ENCODE peak calls at places on chromosomes 16 and 17, in eight cellular contexts. One of them, this sample, is unnamed. For H3K9me3, the result is how much of the 10 kb centered on the place peaks cover.

GRCh38 chr16:7615565-7615964 is 282.9 kb downstream of the RBFOX1 start:
- DNase-seq in CD8-positive, alpha-beta T cell: no peak
- DNase-seq in stomach: no peak
- DNase-seq in OCI-LY7: no peak
- DNase-seq in aorta: no peak
- DNase-seq in gastrocnemius medialis: no peak
- DNase-seq in HCT116: no peak
- DNase-seq in psoas muscle: no peak
- DNase-seq in this sample: no peak

GRCh38 chr17:21361020-21361809 is 14.9 kb upstream of the KCNJ12 start:
- DNase-seq in CD8-positive, alpha-beta T cell: no peak
- DNase-seq in stomach: no peak
- DNase-seq in OCI-LY7: no peak
- DNase-seq in aorta: no peak
- DNase-seq in gastrocnemius medialis: no peak
- DNase-seq in HCT116: no peak
- DNase-seq in psoas muscle: no peak
- DNase-seq in this sample: no peak

GRCh38 chr17:60901806-60902205 is 224.2 kb downstream of the BCAS3 start:
- DNase-seq in CD8-positive, alpha-beta T cell: no peak
- DNase-seq in stomach: no peak
- DNase-seq in OCI-LY7: no peak
- DNase-seq in aorta: no peak
- DNase-seq in gastrocnemius medialis: no peak
- DNase-seq in HCT116: no peak
- DNase-seq in psoas muscle: no peak
- DNase-seq in this sample: no peak

GRCh38 chr16:17412221-17412620 is 58.5 kb downstream of the XYLT1 start:
- DNase-seq in CD8-positive, alpha-beta T cell: no peak
- DNase-seq in stomach: no peak
- DNase-seq in OCI-LY7: no peak
- DNase-seq in aorta: no peak
- DNase-seq in gastrocnemius medialis: no peak
- DNase-seq in HCT116: no peak
- DNase-seq in psoas muscle: no peak
- DNase-seq in this sample: no peak

GRCh38 chr17:45332989-45333701 is 16.3 kb upstream of the MAP3K14 start:
- DNase-seq in CD8-positive, alpha-beta T cell: no peak
- DNase-seq in stomach: no peak
- DNase-seq in OCI-LY7: peak
- DNase-seq in aorta: no peak
- DNase-seq in gastrocnemius medialis: no peak
- DNase-seq in HCT116: no peak
- DNase-seq in psoas muscle: no peak
- DNase-seq in this sample: no peak

GRCh38 chr17:19897901-19898300 is 30.2 kb upstream of the ULK2 start:
- DNase-seq in CD8-positive, alpha-beta T cell: no peak
- DNase-seq in stomach: no peak
- DNase-seq in OCI-LY7: no peak
- DNase-seq in aorta: no peak
- DNase-seq in gastrocnemius medialis: no peak
- DNase-seq in HCT116: peak
- DNase-seq in psoas muscle: no peak
- DNase-seq in this sample: no peak

GRCh38 chr17:73474370-73474988 is 162.7 kb upstream of the CDC42EP4 start:
- DNase-seq in CD8-positive, alpha-beta T cell: no peak
- DNase-seq in stomach: peak
- DNase-seq in OCI-LY7: no peak
- DNase-seq in aorta: peak
- DNase-seq in gastrocnemius medialis: no peak
- DNase-seq in HCT116: peak
- DNase-seq in psoas muscle: peak
- DNase-seq in this sample: peak

GRCh38 chr16:1003551-1004347 is 22.2 kb downstream of the SOX8 start:
- DNase-seq in CD8-positive, alpha-beta T cell: peak
- DNase-seq in stomach: no peak
- DNase-seq in OCI-LY7: no peak
- DNase-seq in aorta: no peak
- DNase-seq in gastrocnemius medialis: no peak
- DNase-seq in HCT116: no peak
- DNase-seq in psoas muscle: no peak
- DNase-seq in this sample: no peak

GRCh38 chr16:12907670-12908233 is 6.4 kb downstream of the SHISA9 start:
- DNase-seq in CD8-positive, alpha-beta T cell: no peak
- DNase-seq in stomach: no peak
- DNase-seq in OCI-LY7: peak
- DNase-seq in aorta: no peak
- DNase-seq in gastrocnemius medialis: no peak
- DNase-seq in HCT116: no peak
- DNase-seq in psoas muscle: no peak
- DNase-seq in this sample: no peak

GRCh38 chr17:44970136-44970737 is 2.1 kb upstream of the C1QL1 start:
- DNase-seq in CD8-positive, alpha-beta T cell: no peak
- DNase-seq in stomach: no peak
- DNase-seq in OCI-LY7: no peak
- DNase-seq in aorta: peak
- DNase-seq in gastrocnemius medialis: no peak
- DNase-seq in HCT116: no peak
- DNase-seq in psoas muscle: peak
- DNase-seq in this sample: peak

GRCh38 chr17:72715906-72716572 is 376.4 kb downstream of the SLC39A11 start:
- DNase-seq in CD8-positive, alpha-beta T cell: no peak
- DNase-seq in stomach: no peak
- DNase-seq in OCI-LY7: no peak
- DNase-seq in aorta: no peak
- DNase-seq in gastrocnemius medialis: no peak
- DNase-seq in HCT116: peak
- DNase-seq in psoas muscle: no peak
- DNase-seq in this sample: no peak

GRCh38 chr16:23836404-23837291 is 865 bp downstream of the PRKCB start:
- DNase-seq in CD8-positive, alpha-beta T cell: peak
- DNase-seq in stomach: peak
- DNase-seq in OCI-LY7: peak
- DNase-seq in aorta: peak
- DNase-seq in gastrocnemius medialis: no peak
- DNase-seq in HCT116: no peak
- DNase-seq in psoas muscle: peak
- DNase-seq in this sample: peak

GRCh38 chr17:73420897-73421296 is 109.1 kb upstream of the CDC42EP4 start:
- DNase-seq in CD8-positive, alpha-beta T cell: no peak
- DNase-seq in stomach: no peak
- DNase-seq in OCI-LY7: peak
- DNase-seq in aorta: peak
- DNase-seq in gastrocnemius medialis: no peak
- DNase-seq in HCT116: peak
- DNase-seq in psoas muscle: no peak
- DNase-seq in this sample: no peak

GRCh38 chr17:51166198-51166986 is at the start of gene NME2:
- DNase-seq in CD8-positive, alpha-beta T cell: peak
- DNase-seq in stomach: peak
- DNase-seq in OCI-LY7: peak
- DNase-seq in aorta: peak
- DNase-seq in gastrocnemius medialis: peak
- DNase-seq in HCT116: peak
- DNase-seq in psoas muscle: peak
- DNase-seq in this sample: peak

GRCh38 chr16:11665071-11665491 is 3.2 kb upstream of the SNN start:
- DNase-seq in CD8-positive, alpha-beta T cell: peak
- DNase-seq in stomach: no peak
- DNase-seq in OCI-LY7: peak
- DNase-seq in aorta: no peak
- DNase-seq in gastrocnemius medialis: no peak
- DNase-seq in HCT116: no peak
- DNase-seq in psoas muscle: no peak
- DNase-seq in this sample: no peak

DNA sequence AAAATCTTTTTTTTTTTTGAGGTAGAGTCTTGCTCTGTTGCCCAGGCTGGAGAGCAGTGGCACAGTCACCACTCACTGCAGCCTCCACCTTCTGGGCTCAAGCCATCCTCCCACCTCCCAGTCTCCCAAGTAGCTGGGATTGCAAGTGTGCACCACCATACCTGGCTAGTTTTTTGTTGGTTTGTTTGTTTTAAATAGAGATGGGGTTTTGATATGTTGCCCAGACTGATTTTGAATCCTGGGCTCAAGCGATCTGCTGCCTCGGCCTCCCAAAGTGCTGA is 2.0 kb downstream of the LRRC37B start:
- DNase-seq in CD8-positive, alpha-beta T cell: no peak
- DNase-seq in stomach: no peak
- DNase-seq in OCI-LY7: no peak
- DNase-seq in aorta: no peak
- DNase-seq in gastrocnemius medialis: no peak
- DNase-seq in HCT116: no peak
- DNase-seq in psoas muscle: no peak
- DNase-seq in this sample: no peak
- H3K4me3 ChIP-seq in CD8-positive, alpha-beta T cell: peak
- H3K4me3 ChIP-seq in stomach: peak
- H3K4me3 ChIP-seq in OCI-LY7: peak
- H3K4me3 ChIP-seq in aorta: peak
- H3K4me3 ChIP-seq in gastrocnemius medialis: peak
- H3K4me3 ChIP-seq in HCT116: no peak
- H3K4me3 ChIP-seq in psoas muscle: peak
- H3K4me3 ChIP-seq in this sample: no peak

GRCh38 chr16:35255816-35256215 is 1796.4 kb downstream of the TP53TG3F start:
- DNase-seq in CD8-positive, alpha-beta T cell: no peak
- DNase-seq in stomach: no peak
- DNase-seq in OCI-LY7: no peak
- DNase-seq in aorta: no peak
- DNase-seq in gastrocnemius medialis: no peak
- DNase-seq in HCT116: no peak
- DNase-seq in psoas muscle: no peak
- DNase-seq in this sample: no peak

GRCh38 chr16:35252356-35252936 is 1793.0 kb downstream of the TP53TG3F start:
- DNase-seq in CD8-positive, alpha-beta T cell: no peak
- DNase-seq in stomach: no peak
- DNase-seq in OCI-LY7: peak
- DNase-seq in aorta: no peak
- DNase-seq in gastrocnemius medialis: no peak
- DNase-seq in HCT116: no peak
- DNase-seq in psoas muscle: no peak
- DNase-seq in this sample: no peak

GRCh38 chr16:35258381-35258780 is 1799.0 kb downstream of the TP53TG3F start:
- DNase-seq in CD8-positive, alpha-beta T cell: no peak
- DNase-seq in stomach: no peak
- DNase-seq in OCI-LY7: no peak
- DNase-seq in aorta: no peak
- DNase-seq in gastrocnemius medialis: no peak
- DNase-seq in HCT116: no peak
- DNase-seq in psoas muscle: no peak
- DNase-seq in this sample: no peak

GRCh38 chr16:35255186-35255803 is 1795.9 kb downstream of the TP53TG3F start:
- DNase-seq in CD8-positive, alpha-beta T cell: no peak
- DNase-seq in stomach: no peak
- DNase-seq in OCI-LY7: no peak
- DNase-seq in aorta: no peak
- DNase-seq in gastrocnemius medialis: no peak
- DNase-seq in HCT116: no peak
- DNase-seq in psoas muscle: no peak
- DNase-seq in this sample: no peak
- H3K9me3 ChIP-seq in CD8-positive, alpha-beta T cell: under half
- H3K9me3 ChIP-seq in stomach: under half
- H3K9me3 ChIP-seq in OCI-LY7: under half
- H3K9me3 ChIP-seq in aorta: under half
- H3K9me3 ChIP-seq in gastrocnemius medialis: under half
- H3K9me3 ChIP-seq in HCT116: under half
- H3K9me3 ChIP-seq in psoas muscle: under half
- H3K9me3 ChIP-seq in this sample: half or more

GRCh38 chr16:68375801-68376536 is 65.2 kb downstream of the PRMT7 start:
- DNase-seq in CD8-positive, alpha-beta T cell: no peak
- DNase-seq in stomach: no peak
- DNase-seq in OCI-LY7: no peak
- DNase-seq in aorta: no peak
- DNase-seq in gastrocnemius medialis: no peak
- DNase-seq in HCT116: no peak
- DNase-seq in psoas muscle: peak
- DNase-seq in this sample: peak

GRCh38 chr16:68377221-68377620 is 66.4 kb downstream of the PRMT7 start:
- DNase-seq in CD8-positive, alpha-beta T cell: no peak
- DNase-seq in stomach: no peak
- DNase-seq in OCI-LY7: no peak
- DNase-seq in aorta: no peak
- DNase-seq in gastrocnemius medialis: no peak
- DNase-seq in HCT116: no peak
- DNase-seq in psoas muscle: no peak
- DNase-seq in this sample: no peak

GRCh38 chr16:68377667-68378420 is 67.0 kb downstream of the PRMT7 start:
- DNase-seq in CD8-positive, alpha-beta T cell: no peak
- DNase-seq in stomach: peak
- DNase-seq in OCI-LY7: no peak
- DNase-seq in aorta: no peak
- DNase-seq in gastrocnemius medialis: no peak
- DNase-seq in HCT116: no peak
- DNase-seq in psoas muscle: no peak
- DNase-seq in this sample: no peak

GRCh38 chr16:68374961-68375660 is 64.3 kb downstream of the PRMT7 start:
- DNase-seq in CD8-positive, alpha-beta T cell: no peak
- DNase-seq in stomach: no peak
- DNase-seq in OCI-LY7: no peak
- DNase-seq in aorta: no peak
- DNase-seq in gastrocnemius medialis: no peak
- DNase-seq in HCT116: no peak
- DNase-seq in psoas muscle: peak
- DNase-seq in this sample: no peak

GRCh38 chr16:68376590-68376989 is 65.8 kb downstream of the PRMT7 start:
- DNase-seq in CD8-positive, alpha-beta T cell: no peak
- DNase-seq in stomach: no peak
- DNase-seq in OCI-LY7: no peak
- DNase-seq in aorta: no peak
- DNase-seq in gastrocnemius medialis: no peak
- DNase-seq in HCT116: no peak
- DNase-seq in psoas muscle: peak
- DNase-seq in this sample: no peak
- H3K4me3 ChIP-seq in CD8-positive, alpha-beta T cell: no peak
- H3K4me3 ChIP-seq in stomach: no peak
- H3K4me3 ChIP-seq in OCI-LY7: no peak
- H3K4me3 ChIP-seq in aorta: no peak
- H3K4me3 ChIP-seq in gastrocnemius medialis: no peak
- H3K4me3 ChIP-seq in HCT116: no peak
- H3K4me3 ChIP-seq in psoas muscle: no peak
- H3K4me3 ChIP-seq in this sample: no peak

DNA sequence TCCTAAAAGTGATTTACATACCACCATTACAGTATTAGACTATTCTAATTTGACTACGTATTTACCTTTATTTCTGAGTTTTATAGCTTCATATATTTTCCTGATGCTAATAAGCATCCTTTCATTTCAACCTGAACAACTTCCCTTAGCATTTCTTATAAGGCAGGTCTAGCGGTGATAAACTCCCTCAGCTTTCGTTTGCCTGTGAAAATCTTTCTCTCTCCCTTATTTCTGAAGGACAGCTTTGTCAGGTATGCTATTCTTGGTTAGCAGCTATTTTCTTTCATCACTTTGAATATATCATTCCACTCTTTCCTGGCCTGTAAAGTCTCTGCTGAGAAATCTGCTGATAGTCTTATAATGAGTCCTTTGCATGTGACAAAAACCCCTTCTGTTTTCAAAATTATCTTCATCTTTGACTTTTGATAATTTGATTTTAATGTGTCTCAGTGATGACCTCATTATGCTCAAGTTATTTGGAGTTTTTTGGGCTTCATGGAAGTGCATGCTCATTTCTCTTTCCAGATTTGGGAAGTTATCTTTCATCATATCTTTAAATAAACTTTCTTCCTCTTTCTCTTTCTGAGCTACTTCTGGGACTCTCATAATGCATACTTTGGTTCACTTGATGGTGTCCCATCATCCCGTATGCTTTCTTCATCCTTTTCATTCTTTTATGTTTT is 285.4 kb upstream of the PMFBP1 start:
- DNase-seq in CD8-positive, alpha-beta T cell: no peak
- DNase-seq in stomach: no peak
- DNase-seq in OCI-LY7: no peak
- DNase-seq in aorta: no peak
- DNase-seq in gastrocnemius medialis: no peak
- DNase-seq in HCT116: no peak
- DNase-seq in psoas muscle: no peak
- DNase-seq in this sample: no peak
- H3K9me3 ChIP-seq in CD8-positive, alpha-beta T cell: under half
- H3K9me3 ChIP-seq in stomach: under half
- H3K9me3 ChIP-seq in OCI-LY7: under half
- H3K9me3 ChIP-seq in aorta: under half
- H3K9me3 ChIP-seq in gastrocnemius medialis: under half
- H3K9me3 ChIP-seq in HCT116: under half
- H3K9me3 ChIP-seq in psoas muscle: under half
- H3K9me3 ChIP-seq in this sample: under half

This sample was measured in mucosa of descending colon.